ENCODE peak calls at places on chromosomes 7 and 10, in ten cellular contexts. X, L, I, T, E, J, R, O, S and A are unnamed samples.

GRCh38 chr10:69568472-69569143 is 4.6 kb downstream of the NEUROG3 start:
- DNase-seq in X (no peak), L (peak), I (peak), T (no peak), E (no peak), J (no peak), R (no peak), O (no peak), S (no peak), A (no peak)

GRCh38 chr7:77833136-77833535 is 34.6 kb downstream of the PHTF2 start:
- DNase-seq in X (no peak), L (no peak), I (no peak), T (no peak), E (no peak), J (no peak), R (no peak), O (no peak), S (no peak), A (no peak)

GRCh38 chr7:149196151-149196704 is 882 bp downstream of the ZNF282 start:
- DNase-seq in X (no peak), L (no peak), I (no peak), T (no peak), E (no peak), J (no peak), R (no peak), O (no peak), S (no peak), A (no peak)

GRCh38 chr7:2800220-2800922 is 43.7 kb downstream of the GNA12 start:
- DNase-seq in X (no peak), L (no peak), I (no peak), T (no peak), E (no peak), J (no peak), R (no peak), O (no peak), S (no peak), A (no peak)

GRCh38 chr7:47405921-47406765 is 175.8 kb downstream of the TNS3 start:
- DNase-seq in X (no peak), L (peak), I (no peak), T (peak), E (no peak), J (peak), R (peak), O (no peak), S (peak), A (peak)

GRCh38 chr10:60358282-60358681 is 31.4 kb downstream of the ANK3 start:
- DNase-seq in X (no peak), L (no peak), I (no peak), T (no peak), E (no peak), J (no peak), R (no peak), O (no peak), S (no peak), A (no peak)

GRCh38 chr7:30933124-30933893 is 21.7 kb downstream of the AQP1 start:
- DNase-seq in X (no peak), L (peak), I (peak), T (no peak), E (no peak), J (no peak), R (peak), O (no peak), S (peak), A (no peak)

GRCh38 chr10:49600781-49601400 is 9.2 kb upstream of the SLC18A3 start:
- DNase-seq in X (no peak), L (no peak), I (no peak), T (no peak), E (no peak), J (no peak), R (no peak), O (no peak), S (no peak), A (no peak)

GRCh38 chr10:72132854-72133253 is 44.5 kb upstream of the SPOCK2 start:
- DNase-seq in X (no peak), L (no peak), I (no peak), T (no peak), E (no peak), J (no peak), R (no peak), O (no peak), S (no peak), A (no peak)

GRCh38 chr10:63758080-63758479 is 236.9 kb downstream of the REEP3 start:
- DNase-seq in X (no peak), L (no peak), I (no peak), T (no peak), E (no peak), J (no peak), R (no peak), O (no peak), S (no peak), A (peak)

GRCh38 chr10:88039496-88040200 is 176.2 kb downstream of the PTEN start:
- DNase-seq in X (no peak), L (no peak), I (no peak), T (no peak), E (no peak), J (peak), R (no peak), O (no peak), S (no peak), A (peak)

GRCh38 chr10:97673736-97674525 is 13.1 kb downstream of the AVPI1 start:
- DNase-seq in X (peak), L (no peak), I (no peak), T (peak), E (no peak), J (no peak), R (no peak), O (no peak), S (no peak), A (peak)

GRCh38 chr7:33932221-33932620 is 26.9 kb downstream of the BMPER start:
- DNase-seq in X (no peak), L (no peak), I (no peak), T (no peak), E (no peak), J (no peak), R (no peak), O (no peak), S (no peak), A (no peak)

GRCh38 chr10:130493446-130494198 is 357.4 kb downstream of the GLRX3 start:
- DNase-seq in X (no peak), L (no peak), I (peak), T (no peak), E (no peak), J (no peak), R (no peak), O (no peak), S (no peak), A (no peak)